ENCODE peak calls at places on chromosomes 12 and 14, in five cellular contexts. H is stimulated activated CD4-positive, alpha-beta T cell treated with anti-CD3 and anti-CD28 coated beads, Interleukin-1b, Interleukin-23, amount 100 ng/mL, for 4 hours; N is MCF 10A; B is neural progenitor cell; W is frontal cortex. Y is an unnamed sample.

GRCh38 chr12:58616618-58617017 is 303.7 kb downstream of the LRIG3 start:
- DNase-seq in N (no peak), B (no peak), H (no peak), W (no peak), Y (no peak)

GRCh38 chr14:22837750-22838538 is 1.6 kb downstream of the MMP14 start:
- DNase-seq in W (no peak), N (peak), H (no peak), B (no peak), Y (no peak)

GRCh38 chr14:72559227-72559626 is 334.7 kb downstream of the DPF3 start:
- DNase-seq in H (no peak), W (no peak), N (peak), B (peak), Y (no peak)

GRCh38 chr12:98671459-98671858 is 26.4 kb downstream of the APAF1 start:
- DNase-seq in N (no peak), B (no peak), W (no peak), H (no peak), Y (no peak)

GRCh38 chr14:100438678-100439592 is 115.8 kb downstream of the SLC25A47 start:
- DNase-seq in N (peak), W (peak), H (peak), B (no peak), Y (no peak)

GRCh38 chr14:87133073-87133815 is 859.7 kb downstream of the GALC start:
- DNase-seq in B (no peak), W (no peak), N (peak), H (no peak), Y (no peak)

GRCh38 chr12:104055686-104056388 is 5.8 kb upstream of the GLT8D2 start:
- DNase-seq in H (no peak), B (no peak), W (no peak), N (peak), Y (no peak)

GRCh38 chr12:127174881-127175280 is 1092.1 kb upstream of the TMEM132C start:
- DNase-seq in H (no peak), N (no peak), W (no peak), B (no peak), Y (no peak)

Y was measured in activated B cell treated with CpG ODN at 0.5 μM for 24 hours.